ENCODE peak calls at places on chromosomes 16 and 17, in seven cellular contexts. One of them, this sample, is unnamed.
A peak's percentile ranks its signal among the peaks of the same experiment; 100 is the strongest.

GRCh38 chr17:17181666-17182600 is 24.2 kb downstream of the PLD6 start:
- DNase-seq in body of pancreas: no peak
- DNase-seq in thoracic aorta: no peak
- DNase-seq in GM23248: no peak
- DNase-seq in keratinocyte: no peak
- DNase-seq in neuronal stem cell: no peak
- DNase-seq in AG04450: no peak
- DNase-seq in this sample: no peak

GRCh38 chr17:57480438-57481196 is 224.3 kb downstream of the MSI2 start:
- DNase-seq in body of pancreas: no peak
- DNase-seq in thoracic aorta: no peak
- DNase-seq in GM23248: peak; percentile 86
- DNase-seq in keratinocyte: no peak
- DNase-seq in neuronal stem cell: no peak
- DNase-seq in AG04450: no peak
- DNase-seq in this sample: no peak

GRCh38 chr16:84478172-84478948 is 26.1 kb downstream of the MEAK7 start:
- DNase-seq in body of pancreas: no peak
- DNase-seq in thoracic aorta: no peak
- DNase-seq in GM23248: peak; percentile 93
- DNase-seq in keratinocyte: no peak
- DNase-seq in neuronal stem cell: no peak
- DNase-seq in AG04450: peak; percentile 43
- DNase-seq in this sample: no peak

GRCh38 chr17:19747829-19748806 is at the start of gene ALDH3A1:
- DNase-seq in body of pancreas: no peak
- DNase-seq in thoracic aorta: no peak
- DNase-seq in GM23248: peak; percentile 76
- DNase-seq in keratinocyte: no peak
- DNase-seq in neuronal stem cell: no peak
- DNase-seq in AG04450: no peak
- DNase-seq in this sample: peak; percentile 58

GRCh38 chr17:59829217-59830006 is 63.3 kb downstream of the TUBD1 start:
- DNase-seq in body of pancreas: no peak
- DNase-seq in thoracic aorta: no peak
- DNase-seq in GM23248: peak; percentile 99
- DNase-seq in keratinocyte: peak; percentile 84
- DNase-seq in neuronal stem cell: no peak
- DNase-seq in AG04450: peak; percentile 77
- DNase-seq in this sample: no peak

GRCh38 chr17:82493517-82493840 is 26.1 kb upstream of the FOXK2 start:
- DNase-seq in body of pancreas: no peak
- DNase-seq in thoracic aorta: no peak
- DNase-seq in GM23248: peak; percentile 44
- DNase-seq in keratinocyte: no peak
- DNase-seq in neuronal stem cell: no peak
- DNase-seq in AG04450: no peak
- DNase-seq in this sample: no peak

GRCh38 chr17:79631640-79632431 is 21.0 kb upstream of the RBFOX3 start:
- DNase-seq in body of pancreas: peak; percentile 2
- DNase-seq in thoracic aorta: no peak
- DNase-seq in GM23248: no peak
- DNase-seq in keratinocyte: no peak
- DNase-seq in neuronal stem cell: no peak
- DNase-seq in AG04450: no peak
- DNase-seq in this sample: no peak

GRCh38 chr17:17114592-17115225 is 72.5 kb downstream of the MPRIP start:
- DNase-seq in body of pancreas: no peak
- DNase-seq in thoracic aorta: no peak
- DNase-seq in GM23248: peak; percentile 56
- DNase-seq in keratinocyte: no peak
- DNase-seq in neuronal stem cell: no peak
- DNase-seq in AG04450: no peak
- DNase-seq in this sample: no peak

GRCh38 chr17:4950075-4950756 is 703 bp upstream of the ENO3 start:
- DNase-seq in body of pancreas: peak; percentile 55
- DNase-seq in thoracic aorta: no peak
- DNase-seq in GM23248: peak; percentile 73
- DNase-seq in keratinocyte: no peak
- DNase-seq in neuronal stem cell: no peak
- DNase-seq in AG04450: no peak
- DNase-seq in this sample: peak; percentile 75

GRCh38 chr17:41998497-41998896 is 18.7 kb downstream of the DNAJC7 start:
- DNase-seq in body of pancreas: no peak
- DNase-seq in thoracic aorta: no peak
- DNase-seq in GM23248: no peak
- DNase-seq in keratinocyte: no peak
- DNase-seq in neuronal stem cell: no peak
- DNase-seq in AG04450: no peak
- DNase-seq in this sample: no peak

GRCh38 chr17:81044764-81045589 is 10.0 kb downstream of the BAIAP2 start:
- DNase-seq in body of pancreas: peak; percentile 58
- DNase-seq in thoracic aorta: no peak
- DNase-seq in GM23248: peak; percentile 71
- DNase-seq in keratinocyte: no peak
- DNase-seq in neuronal stem cell: no peak
- DNase-seq in AG04450: no peak
- DNase-seq in this sample: peak; percentile 76

GRCh38 chr16:89178453-89179147 is 7.1 kb downstream of the CDH15 start:
- DNase-seq in body of pancreas: no peak
- DNase-seq in thoracic aorta: no peak
- DNase-seq in GM23248: no peak
- DNase-seq in keratinocyte: no peak
- DNase-seq in neuronal stem cell: no peak
- DNase-seq in AG04450: no peak
- DNase-seq in this sample: no peak

GRCh38 chr17:40514013-40514875 is 12.8 kb upstream of the TNS4 start:
- DNase-seq in body of pancreas: no peak
- DNase-seq in thoracic aorta: no peak
- DNase-seq in GM23248: no peak
- DNase-seq in keratinocyte: no peak
- DNase-seq in neuronal stem cell: no peak
- DNase-seq in AG04450: no peak
- DNase-seq in this sample: no peak

GRCh38 chr17:48960834-48961515 is 7.4 kb downstream of the GIP start:
- DNase-seq in body of pancreas: no peak
- DNase-seq in thoracic aorta: no peak
- DNase-seq in GM23248: peak; percentile 53
- DNase-seq in keratinocyte: no peak
- DNase-seq in neuronal stem cell: no peak
- DNase-seq in AG04450: no peak
- DNase-seq in this sample: no peak

GRCh38 chr17:31645351-31645750 is 213.7 kb downstream of the COPRS start:
- DNase-seq in body of pancreas: no peak
- DNase-seq in thoracic aorta: no peak
- DNase-seq in GM23248: no peak
- DNase-seq in keratinocyte: no peak
- DNase-seq in neuronal stem cell: no peak
- DNase-seq in AG04450: no peak
- DNase-seq in this sample: no peak

GRCh38 chr16:46850619-46851555 is 19.9 kb upstream of the C16orf87 start:
- DNase-seq in body of pancreas: no peak
- DNase-seq in thoracic aorta: no peak
- DNase-seq in GM23248: no peak
- DNase-seq in keratinocyte: no peak
- DNase-seq in neuronal stem cell: no peak
- DNase-seq in AG04450: no peak
- DNase-seq in this sample: peak; percentile 36

GRCh38 chr16:60246055-60246454 is 1511.9 kb upstream of the GOT2 start:
- DNase-seq in body of pancreas: no peak
- DNase-seq in thoracic aorta: no peak
- DNase-seq in GM23248: no peak
- DNase-seq in keratinocyte: no peak
- DNase-seq in neuronal stem cell: no peak
- DNase-seq in AG04450: no peak
- DNase-seq in this sample: no peak

GRCh38 chr17:18626152-18626870 is 17.9 kb downstream of the TBC1D28 start:
- DNase-seq in body of pancreas: no peak
- DNase-seq in thoracic aorta: no peak
- DNase-seq in GM23248: no peak
- DNase-seq in keratinocyte: no peak
- DNase-seq in neuronal stem cell: no peak
- DNase-seq in AG04450: no peak
- DNase-seq in this sample: no peak

GRCh38 chr17:76581515-76581914 is 4.1 kb downstream of the ST6GALNAC2 start:
- DNase-seq in body of pancreas: no peak
- DNase-seq in thoracic aorta: no peak
- DNase-seq in GM23248: no peak
- DNase-seq in keratinocyte: no peak
- DNase-seq in neuronal stem cell: no peak
- DNase-seq in AG04450: no peak
- DNase-seq in this sample: no peak

GRCh38 chr16:29231231-29231630 is 175.3 kb downstream of the NPIPB11 start:
- DNase-seq in body of pancreas: no peak
- DNase-seq in thoracic aorta: no peak
- DNase-seq in GM23248: peak; percentile 62
- DNase-seq in keratinocyte: no peak
- DNase-seq in neuronal stem cell: no peak
- DNase-seq in AG04450: no peak
- DNase-seq in this sample: no peak

GRCh38 chr16:11100239-11100750 is 155.7 kb downstream of the SOCS1 start:
- DNase-seq in body of pancreas: no peak
- DNase-seq in thoracic aorta: no peak
- DNase-seq in GM23248: peak; percentile 94
- DNase-seq in keratinocyte: no peak
- DNase-seq in neuronal stem cell: no peak
- DNase-seq in AG04450: peak; percentile 94
- DNase-seq in this sample: peak; percentile 53

GRCh38 chr16:4800290-4801041 is 2.0 kb downstream of the ROGDI start:
- DNase-seq in body of pancreas: peak; percentile 77
- DNase-seq in thoracic aorta: no peak
- DNase-seq in GM23248: no peak
- DNase-seq in keratinocyte: no peak
- DNase-seq in neuronal stem cell: no peak
- DNase-seq in AG04450: no peak
- DNase-seq in this sample: peak; percentile 80

GRCh38 chr16:64391009-64391663 is 730.7 kb downstream of the CDH11 start:
- DNase-seq in body of pancreas: no peak
- DNase-seq in thoracic aorta: no peak
- DNase-seq in GM23248: peak; percentile 61
- DNase-seq in keratinocyte: no peak
- DNase-seq in neuronal stem cell: no peak
- DNase-seq in AG04450: no peak
- DNase-seq in this sample: no peak

DNA sequence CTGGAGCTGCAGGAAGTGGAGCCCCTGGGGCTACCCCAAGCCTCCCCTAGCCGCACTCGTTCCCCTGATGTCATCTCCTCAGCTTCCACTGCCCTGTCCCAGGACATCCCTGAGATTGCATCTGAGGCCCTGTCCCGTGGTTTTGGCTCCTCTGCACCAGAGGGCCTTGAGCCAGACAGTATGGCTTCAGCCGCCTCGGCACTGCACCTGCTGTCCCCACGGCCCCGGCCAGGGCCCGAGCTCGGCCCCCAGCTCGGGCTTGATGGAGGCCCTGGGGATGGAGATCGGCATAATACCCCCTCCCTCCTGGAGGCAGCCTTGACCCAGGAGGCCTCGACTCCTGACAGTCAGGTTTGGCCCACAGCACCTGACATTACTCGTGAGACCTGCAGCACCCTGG is 4.1 kb upstream of the NRN1L start:
- DNase-seq in body of pancreas: no peak
- DNase-seq in thoracic aorta: no peak
- DNase-seq in GM23248: no peak
- DNase-seq in keratinocyte: no peak
- DNase-seq in neuronal stem cell: no peak
- DNase-seq in AG04450: no peak
- DNase-seq in this sample: no peak
- H3K27ac ChIP-seq in body of pancreas: no peak overlapping the region
- H3K27ac ChIP-seq in thoracic aorta: no peak overlapping the region
- H3K27ac ChIP-seq in GM23248: no peak overlapping the region
- H3K27ac ChIP-seq in keratinocyte: no peak overlapping the region
- H3K27ac ChIP-seq in neuronal stem cell: no peak overlapping the region
- H3K27ac ChIP-seq in AG04450: no peak overlapping the region
- H3K27ac ChIP-seq in this sample: no peak overlapping the region

DNA sequence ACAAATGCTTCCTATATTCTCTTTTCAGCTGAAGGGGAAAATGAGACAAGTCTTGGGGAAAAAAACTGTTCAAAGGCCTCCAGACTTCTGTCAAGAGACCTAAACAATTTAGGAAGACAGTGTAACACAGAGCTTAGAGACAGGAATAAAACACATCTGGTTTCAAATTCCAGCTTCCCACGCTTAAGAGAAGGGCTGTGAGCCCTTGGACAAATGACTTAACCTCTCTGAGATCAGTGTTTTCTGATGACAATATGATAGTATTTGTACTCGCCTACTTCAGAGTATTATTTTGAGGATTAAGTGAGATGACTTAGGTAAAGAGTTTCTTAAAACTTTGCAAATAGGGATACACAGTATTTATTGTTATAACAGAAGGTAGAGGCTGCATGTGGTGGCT is 29.5 kb downstream of the SMURF2 start:
- DNase-seq in body of pancreas: no peak
- DNase-seq in thoracic aorta: no peak
- DNase-seq in GM23248: peak; percentile 57
- DNase-seq in keratinocyte: no peak
- DNase-seq in neuronal stem cell: no peak
- DNase-seq in AG04450: no peak
- DNase-seq in this sample: no peak
- H3K27ac ChIP-seq in body of pancreas: no peak overlapping the region
- H3K27ac ChIP-seq in thoracic aorta: no peak overlapping the region
- H3K27ac ChIP-seq in GM23248: peak overlapping the region; percentile 74
- H3K27ac ChIP-seq in keratinocyte: no peak overlapping the region
- H3K27ac ChIP-seq in neuronal stem cell: no peak overlapping the region
- H3K27ac ChIP-seq in AG04450: no peak overlapping the region
- H3K27ac ChIP-seq in this sample: no peak overlapping the region

DNA sequence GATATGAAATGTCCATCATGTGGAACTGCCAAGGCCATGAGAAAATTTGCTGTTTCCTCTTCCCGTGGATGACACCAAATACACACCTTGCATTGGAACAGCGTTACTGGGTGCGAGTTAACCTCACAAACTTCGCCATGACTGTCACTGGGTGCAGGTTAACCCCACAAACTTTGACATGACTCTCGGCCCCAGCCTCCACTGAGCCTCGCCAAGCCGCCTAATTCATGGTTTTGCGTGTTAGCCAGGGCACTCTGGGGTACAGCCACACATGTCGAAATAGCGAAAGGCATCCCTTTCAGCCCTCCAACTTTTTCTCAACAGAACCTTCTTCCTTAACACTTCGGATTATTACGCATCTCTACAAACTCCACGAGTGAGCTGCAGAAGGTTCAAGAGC is 10.6 kb upstream of the KCTD5 start:
- DNase-seq in body of pancreas: no peak
- DNase-seq in thoracic aorta: no peak
- DNase-seq in GM23248: no peak
- DNase-seq in keratinocyte: no peak
- DNase-seq in neuronal stem cell: no peak
- DNase-seq in AG04450: no peak
- DNase-seq in this sample: no peak
- H3K27ac ChIP-seq in body of pancreas: no peak overlapping the region
- H3K27ac ChIP-seq in thoracic aorta: no peak overlapping the region
- H3K27ac ChIP-seq in GM23248: no peak overlapping the region
- H3K27ac ChIP-seq in keratinocyte: no peak overlapping the region
- H3K27ac ChIP-seq in neuronal stem cell: no peak overlapping the region
- H3K27ac ChIP-seq in AG04450: no peak overlapping the region
- H3K27ac ChIP-seq in this sample: no peak overlapping the region

DNA sequence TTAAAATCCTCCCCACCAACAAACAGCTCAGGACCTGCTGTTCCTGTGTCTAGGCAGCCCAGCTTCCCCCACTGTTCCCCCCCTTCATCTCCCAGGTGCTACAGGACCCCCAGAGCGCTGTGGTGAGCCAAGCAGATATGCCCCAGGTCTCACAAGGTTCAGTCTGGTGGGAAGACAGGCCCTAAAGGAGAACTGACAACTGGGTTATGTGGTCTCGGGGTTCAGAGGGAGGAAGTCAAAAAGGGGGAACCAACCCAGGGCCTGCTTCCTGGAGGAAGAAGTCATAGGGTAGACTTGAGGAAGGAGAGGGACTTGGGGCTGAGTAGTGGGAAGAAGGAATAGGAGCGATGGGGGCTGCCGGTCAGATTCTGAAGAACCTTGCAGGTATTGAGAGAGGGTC is 2.6 kb downstream of the RIPOR1 start:
- DNase-seq in body of pancreas: no peak
- DNase-seq in thoracic aorta: no peak
- DNase-seq in GM23248: no peak
- DNase-seq in keratinocyte: no peak
- DNase-seq in neuronal stem cell: no peak
- DNase-seq in AG04450: no peak
- DNase-seq in this sample: no peak
- H3K27ac ChIP-seq in body of pancreas: no peak overlapping the region
- H3K27ac ChIP-seq in thoracic aorta: peak overlapping the region; percentile 94
- H3K27ac ChIP-seq in GM23248: peak overlapping the region; percentile 88
- H3K27ac ChIP-seq in keratinocyte: no peak overlapping the region
- H3K27ac ChIP-seq in neuronal stem cell: no peak overlapping the region
- H3K27ac ChIP-seq in AG04450: no peak overlapping the region
- H3K27ac ChIP-seq in this sample: peak overlapping the region; percentile 90